ENCODE peak calls at places on chromosomes 12 and 14, in five cellular contexts. R, A, E, H and O are unnamed samples.

GRCh38 chr14:94161979-94162378 is 12.1 kb upstream of the PPP4R4 start:
- ATAC-seq in R (peak; percentile 72), A (no peak), E (no peak), H (no peak), O (no peak)

GRCh38 chr12:65634626-65635331 is 189.5 kb upstream of the HMGA2 start:
- ATAC-seq in R (no peak), A (no peak), E (no peak), H (no peak), O (no peak)

GRCh38 chr14:85195872-85196477 is 334.0 kb upstream of the FLRT2 start:
- ATAC-seq in R (peak; percentile 55), A (no peak), E (no peak), H (no peak), O (no peak)

GRCh38 chr14:22718091-22718490 is 48.4 kb upstream of the OXA1L start:
- ATAC-seq in R (no peak), A (no peak), E (no peak), H (no peak), O (no peak)

GRCh38 chr12:21340406-21340805 is 5.7 kb upstream of the SLCO1A2 start:
- ATAC-seq in R (no peak), A (no peak), E (no peak), H (no peak), O (no peak)

GRCh38 chr14:58626441-58626840 is 11.3 kb upstream of the DACT1 start:
- ATAC-seq in R (no peak), A (no peak), E (no peak), H (no peak), O (no peak)

GRCh38 chr14:58730793-58731464 is 93.2 kb downstream of the DACT1 start:
- ATAC-seq in R (no peak), A (no peak), E (no peak), H (no peak), O (no peak)

GRCh38 chr12:107241421-107241820 is 148.1 kb upstream of the CRY1 start:
- ATAC-seq in R (no peak), A (no peak), E (no peak), H (no peak), O (no peak)

GRCh38 chr14:103450423-103450822 is 65.2 kb downstream of the MARK3 start:
- ATAC-seq in R (no peak), A (no peak), E (no peak), H (no peak), O (no peak)

GRCh38 chr14:100294213-100294962 is 11.9 kb downstream of the SLC25A29 start:
- ATAC-seq in R (no peak), A (no peak), E (no peak), H (no peak), O (peak; percentile 82)

GRCh38 chr14:65238456-65238855 is 136.1 kb upstream of the MAX start:
- ATAC-seq in R (no peak), A (no peak), E (no peak), H (no peak), O (no peak)

GRCh38 chr12:109925185-109925835 is 25.2 kb downstream of the TCHP start:
- ATAC-seq in R (no peak), A (no peak), E (no peak), H (no peak), O (no peak)

GRCh38 chr12:89571481-89572190 is 45.8 kb upstream of the POC1B start:
- ATAC-seq in R (no peak), A (no peak), E (no peak), H (no peak), O (peak; percentile 46)

GRCh38 chr14:50974118-50974517 is 29.8 kb upstream of the PYGL start:
- ATAC-seq in R (peak; percentile 58), A (no peak), E (no peak), H (no peak), O (no peak)

GRCh38 chr12:96130396-96131059 is 63.6 kb upstream of the ELK3 start:
- ATAC-seq in R (peak; percentile 34), A (no peak), E (no peak), H (no peak), O (no peak)

GRCh38 chr12:26471560-26471959 is 276.2 kb downstream of the SSPN start:
- ATAC-seq in R (peak; percentile 50), A (no peak), E (no peak), H (peak; percentile 63), O (peak; percentile 92)

GRCh38 chr12:65666876-65667275 is 157.4 kb upstream of the HMGA2 start:
- ATAC-seq in R (no peak), A (no peak), E (no peak), H (no peak), O (no peak)

GRCh38 chr14:76227450-76228050 is 75.8 kb downstream of the GPATCH2L start:
- ATAC-seq in R (no peak), A (no peak), E (no peak), H (no peak), O (no peak)

GRCh38 chr12:123952037-123952436 is 20.6 kb downstream of the CCDC92 start:
- ATAC-seq in R (no peak), A (no peak), E (no peak), H (no peak), O (no peak)